ENCODE peak calls at places on chromosomes 2 and 18, in six cellular contexts. One of them, this sample, is unnamed.

GRCh38 chr2:157498501-157498900 is 54.6 kb upstream of the CYTIP start:
- DNase-seq in upper lobe of left lung: no peak
- DNase-seq in H9: no peak
- DNase-seq in CD4-positive, alpha-beta T cell: no peak
- DNase-seq in body of pancreas: no peak
- DNase-seq in neural progenitor cell: no peak
- DNase-seq in this sample: no peak

GRCh38 chr2:54957321-54957999 is 92.8 kb downstream of the RTN4 start:
- DNase-seq in upper lobe of left lung: peak; percentile 12
- DNase-seq in H9: no peak
- DNase-seq in CD4-positive, alpha-beta T cell: no peak
- DNase-seq in body of pancreas: no peak
- DNase-seq in neural progenitor cell: peak; percentile 63
- DNase-seq in this sample: no peak

GRCh38 chr2:177326591-177326990 is 62.1 kb upstream of the NFE2L2 start:
- DNase-seq in upper lobe of left lung: no peak
- DNase-seq in H9: no peak
- DNase-seq in CD4-positive, alpha-beta T cell: no peak
- DNase-seq in body of pancreas: no peak
- DNase-seq in neural progenitor cell: no peak
- DNase-seq in this sample: no peak

GRCh38 chr2:25160376-25160775 is 8.0 kb downstream of the POMC start:
- DNase-seq in upper lobe of left lung: no peak
- DNase-seq in H9: no peak
- DNase-seq in CD4-positive, alpha-beta T cell: no peak
- DNase-seq in body of pancreas: no peak
- DNase-seq in neural progenitor cell: no peak
- DNase-seq in this sample: no peak

GRCh38 chr2:31108887-31109286 is 29.4 kb downstream of the GALNT14 start:
- DNase-seq in upper lobe of left lung: no peak
- DNase-seq in H9: no peak
- DNase-seq in CD4-positive, alpha-beta T cell: no peak
- DNase-seq in body of pancreas: no peak
- DNase-seq in neural progenitor cell: no peak
- DNase-seq in this sample: no peak

GRCh38 chr2:173075781-173076556 is at the start of gene MAP3K20:
- DNase-seq in upper lobe of left lung: peak; percentile 94
- DNase-seq in H9: peak; percentile 48
- DNase-seq in CD4-positive, alpha-beta T cell: no peak
- DNase-seq in body of pancreas: peak; percentile 75
- DNase-seq in neural progenitor cell: peak; percentile 76
- DNase-seq in this sample: peak; percentile 58

GRCh38 chr2:224146356-224147160 is 107.5 kb upstream of the SERPINE2 start:
- DNase-seq in upper lobe of left lung: no peak
- DNase-seq in H9: no peak
- DNase-seq in CD4-positive, alpha-beta T cell: no peak
- DNase-seq in body of pancreas: no peak
- DNase-seq in neural progenitor cell: no peak
- DNase-seq in this sample: no peak

GRCh38 chr2:128466377-128467175 is 147.9 kb upstream of the HS6ST1 start:
- DNase-seq in upper lobe of left lung: no peak
- DNase-seq in H9: peak; percentile 13
- DNase-seq in CD4-positive, alpha-beta T cell: no peak
- DNase-seq in body of pancreas: peak; percentile 34
- DNase-seq in neural progenitor cell: peak; percentile 0
- DNase-seq in this sample: peak; percentile 69

GRCh38 chr2:203673933-203674332 is 32.5 kb upstream of the CD28 start:
- DNase-seq in upper lobe of left lung: no peak
- DNase-seq in H9: no peak
- DNase-seq in CD4-positive, alpha-beta T cell: no peak
- DNase-seq in body of pancreas: no peak
- DNase-seq in neural progenitor cell: no peak
- DNase-seq in this sample: no peak

GRCh38 chr2:10556271-10557140 is 108.4 kb upstream of the ODC1 start:
- DNase-seq in upper lobe of left lung: peak; percentile 39
- DNase-seq in H9: no peak
- DNase-seq in CD4-positive, alpha-beta T cell: no peak
- DNase-seq in body of pancreas: no peak
- DNase-seq in neural progenitor cell: no peak
- DNase-seq in this sample: no peak

GRCh38 chr2:166344286-166345113 is 31.2 kb downstream of the SCN9A start:
- DNase-seq in upper lobe of left lung: no peak
- DNase-seq in H9: no peak
- DNase-seq in CD4-positive, alpha-beta T cell: no peak
- DNase-seq in body of pancreas: no peak
- DNase-seq in neural progenitor cell: no peak
- DNase-seq in this sample: no peak

GRCh38 chr2:236317938-236318396 is 53.8 kb upstream of the ASB18 start:
- DNase-seq in upper lobe of left lung: peak; percentile 59
- DNase-seq in H9: no peak
- DNase-seq in CD4-positive, alpha-beta T cell: no peak
- DNase-seq in body of pancreas: no peak
- DNase-seq in neural progenitor cell: no peak
- DNase-seq in this sample: no peak

GRCh38 chr2:80548469-80548868 is 243.9 kb upstream of the LRRTM1 start:
- DNase-seq in upper lobe of left lung: no peak
- DNase-seq in H9: no peak
- DNase-seq in CD4-positive, alpha-beta T cell: no peak
- DNase-seq in body of pancreas: no peak
- DNase-seq in neural progenitor cell: no peak
- DNase-seq in this sample: no peak

GRCh38 chr18:22674300-22674699 is 256.6 kb upstream of the CTAGE1 start:
- DNase-seq in upper lobe of left lung: no peak
- DNase-seq in H9: no peak
- DNase-seq in CD4-positive, alpha-beta T cell: no peak
- DNase-seq in body of pancreas: no peak
- DNase-seq in neural progenitor cell: no peak
- DNase-seq in this sample: no peak

GRCh38 chr2:41027095-41027494 is 575.2 kb upstream of the SLC8A1 start:
- DNase-seq in upper lobe of left lung: no peak
- DNase-seq in H9: no peak
- DNase-seq in CD4-positive, alpha-beta T cell: no peak
- DNase-seq in body of pancreas: no peak
- DNase-seq in neural progenitor cell: no peak
- DNase-seq in this sample: no peak

GRCh38 chr2:41038408-41038807 is 586.5 kb upstream of the SLC8A1 start:
- DNase-seq in upper lobe of left lung: no peak
- DNase-seq in H9: no peak
- DNase-seq in CD4-positive, alpha-beta T cell: no peak
- DNase-seq in body of pancreas: no peak
- DNase-seq in neural progenitor cell: no peak
- DNase-seq in this sample: no peak

GRCh38 chr2:41033127-41033526 is 581.2 kb upstream of the SLC8A1 start:
- DNase-seq in upper lobe of left lung: no peak
- DNase-seq in H9: peak; percentile 34
- DNase-seq in CD4-positive, alpha-beta T cell: no peak
- DNase-seq in body of pancreas: no peak
- DNase-seq in neural progenitor cell: no peak
- DNase-seq in this sample: no peak

GRCh38 chr2:41031282-41031681 is 579.4 kb upstream of the SLC8A1 start:
- DNase-seq in upper lobe of left lung: no peak
- DNase-seq in H9: no peak
- DNase-seq in CD4-positive, alpha-beta T cell: no peak
- DNase-seq in body of pancreas: no peak
- DNase-seq in neural progenitor cell: no peak
- DNase-seq in this sample: no peak

DNA sequence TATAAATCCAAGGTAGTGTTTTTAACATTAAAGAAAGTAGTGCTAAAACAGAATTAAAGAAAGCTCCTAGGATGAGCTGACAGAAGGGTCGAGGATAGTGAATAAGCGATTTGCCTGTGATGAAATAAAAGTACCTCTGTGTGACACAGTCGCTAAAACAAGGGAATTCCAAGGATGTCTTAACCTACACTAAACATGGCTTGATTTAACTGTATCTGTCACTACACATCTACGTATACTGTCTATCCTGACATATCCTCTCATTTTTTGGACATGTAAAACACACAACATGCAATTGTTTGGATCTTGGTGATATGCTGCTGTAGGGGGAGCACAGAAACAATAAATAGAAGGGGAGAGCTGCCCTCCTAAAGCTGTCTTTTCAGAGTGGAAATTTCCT is 580.8 kb upstream of the SLC8A1 start:
- DNase-seq in upper lobe of left lung: no peak
- DNase-seq in H9: no peak
- DNase-seq in CD4-positive, alpha-beta T cell: no peak
- DNase-seq in body of pancreas: no peak
- DNase-seq in neural progenitor cell: no peak
- DNase-seq in this sample: no peak
- H3K27ac ChIP-seq in upper lobe of left lung: no peak overlapping the region
- H3K27ac ChIP-seq in H9: peak overlapping the region; percentile 66
- H3K27ac ChIP-seq in CD4-positive, alpha-beta T cell: no peak overlapping the region
- H3K27ac ChIP-seq in body of pancreas: no peak overlapping the region
- H3K27ac ChIP-seq in neural progenitor cell: no peak overlapping the region
- H3K27ac ChIP-seq in this sample: no peak overlapping the region

DNA sequence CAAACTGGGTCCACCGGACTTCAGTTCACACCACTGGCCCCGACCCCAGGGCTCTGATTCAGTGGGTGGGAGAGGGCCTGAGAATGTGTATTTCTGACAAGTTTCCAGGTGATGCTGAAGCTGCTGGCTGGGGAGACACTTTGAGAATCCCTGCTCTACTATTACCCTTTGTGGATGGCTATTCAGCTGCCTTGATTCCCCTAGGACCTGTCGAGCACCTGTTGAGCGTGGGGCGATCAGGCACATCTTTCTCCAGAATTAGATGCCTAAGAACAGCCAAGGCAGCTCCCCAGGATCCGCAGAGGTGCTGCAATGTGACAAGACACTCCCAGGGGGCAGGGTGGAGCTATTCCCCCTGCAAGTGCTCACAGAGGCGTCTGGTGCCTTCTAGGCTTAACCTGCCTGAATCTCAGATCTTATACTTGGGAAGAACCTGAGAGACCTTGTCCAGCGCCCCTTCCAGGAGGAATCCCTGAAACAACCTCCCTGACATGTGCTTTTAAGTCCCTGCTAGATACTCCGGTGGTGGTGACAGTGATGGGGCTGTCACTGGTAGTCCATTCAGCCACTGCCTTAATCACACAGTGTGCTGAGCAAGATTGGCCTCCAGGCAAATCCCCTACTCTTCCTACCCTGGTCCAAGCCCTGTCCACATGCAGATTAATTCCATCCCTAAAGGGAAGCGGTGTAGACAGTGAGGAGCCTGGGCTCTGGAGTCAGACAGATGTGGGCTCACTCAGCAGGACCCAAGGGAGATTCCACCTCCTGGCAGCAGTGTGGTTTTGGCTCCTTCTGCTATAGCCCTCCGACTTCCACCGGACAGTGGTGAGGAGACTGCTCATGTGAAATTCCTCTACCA is 43.4 kb upstream of the OTOF start:
- DNase-seq in upper lobe of left lung: no peak
- DNase-seq in H9: peak; percentile 76
- DNase-seq in CD4-positive, alpha-beta T cell: no peak
- DNase-seq in body of pancreas: no peak
- DNase-seq in neural progenitor cell: peak; percentile 81
- DNase-seq in this sample: no peak
- TF ChIP-seq CTCF in upper lobe of left lung: no peak
- TF ChIP-seq CTCF in H9: peak; percentile 81
- TF ChIP-seq CTCF in CD4-positive, alpha-beta T cell: no peak
- TF ChIP-seq CTCF in body of pancreas: peak; percentile 33
- TF ChIP-seq CTCF in neural progenitor cell: peak; percentile 68
- TF ChIP-seq CTCF in this sample: no peak

GRCh38 chr2:197310271-197310939 is at the start of gene ANKRD44:
- DNase-seq in upper lobe of left lung: peak; percentile 97
- DNase-seq in H9: peak; percentile 83
- DNase-seq in CD4-positive, alpha-beta T cell: peak; percentile 81
- DNase-seq in body of pancreas: peak; percentile 91
- DNase-seq in neural progenitor cell: peak; percentile 94
- DNase-seq in this sample: peak; percentile 79

GRCh38 chr2:197307933-197308521 is 2.6 kb downstream of the ANKRD44 start:
- DNase-seq in upper lobe of left lung: no peak
- DNase-seq in H9: no peak
- DNase-seq in CD4-positive, alpha-beta T cell: no peak
- DNase-seq in body of pancreas: no peak
- DNase-seq in neural progenitor cell: no peak
- DNase-seq in this sample: no peak

GRCh38 chr2:197308635-197309368 is 1.8 kb downstream of the ANKRD44 start:
- DNase-seq in upper lobe of left lung: no peak
- DNase-seq in H9: no peak
- DNase-seq in CD4-positive, alpha-beta T cell: no peak
- DNase-seq in body of pancreas: no peak
- DNase-seq in neural progenitor cell: no peak
- DNase-seq in this sample: no peak

GRCh38 chr2:197310940-197311485 is 433 bp upstream of the ANKRD44 start:
- DNase-seq in upper lobe of left lung: no peak
- DNase-seq in H9: no peak
- DNase-seq in CD4-positive, alpha-beta T cell: no peak
- DNase-seq in body of pancreas: no peak
- DNase-seq in neural progenitor cell: no peak
- DNase-seq in this sample: no peak

DNA sequence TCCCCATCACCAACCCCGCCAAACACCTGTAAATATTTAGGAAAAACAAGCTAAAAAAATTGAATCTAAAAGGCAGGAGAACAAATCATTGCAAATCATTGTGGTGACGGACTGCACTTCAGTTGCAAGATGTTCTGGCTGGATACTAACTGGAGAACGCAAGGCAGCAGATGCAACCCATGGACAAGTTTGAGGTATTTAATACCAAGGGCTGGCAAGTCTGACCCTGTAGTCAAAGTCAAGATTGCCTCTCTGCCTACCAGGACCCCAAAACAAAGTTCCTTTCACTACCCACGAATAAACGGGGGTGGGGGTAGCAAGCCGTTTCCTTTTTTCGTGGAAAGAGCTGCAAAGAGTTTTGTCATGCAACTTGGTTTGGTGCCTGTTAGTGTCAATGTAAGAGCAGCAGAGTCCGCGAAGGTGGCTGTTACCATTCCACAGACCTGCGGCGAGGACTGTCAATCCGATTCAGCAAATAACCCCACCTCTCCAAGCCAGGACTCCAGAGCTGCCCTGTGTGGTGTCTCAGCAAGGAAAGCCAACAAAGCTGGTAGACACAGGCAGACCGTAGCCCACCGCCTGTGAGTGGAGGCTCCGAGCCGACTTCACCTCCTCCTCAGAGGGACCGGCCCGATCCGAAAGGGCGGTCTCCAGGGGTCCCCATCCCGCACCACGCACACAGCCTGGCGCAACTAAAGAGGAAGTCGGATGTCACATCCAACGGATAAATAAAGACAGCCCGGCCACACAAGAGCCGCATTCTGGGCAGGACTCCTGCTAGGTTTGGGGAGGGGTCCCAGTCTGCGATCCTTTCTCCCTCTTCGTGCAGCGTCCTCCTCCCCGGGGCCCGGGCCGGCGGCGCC is 980 bp downstream of the ANKRD44 start:
- DNase-seq in upper lobe of left lung: no peak
- DNase-seq in H9: peak; percentile 47
- DNase-seq in CD4-positive, alpha-beta T cell: no peak
- DNase-seq in body of pancreas: peak; percentile 46
- DNase-seq in neural progenitor cell: peak; percentile 66
- DNase-seq in this sample: peak; percentile 46
- H3K27ac ChIP-seq in upper lobe of left lung: peak overlapping the region; percentile 94
- H3K27ac ChIP-seq in H9: no peak overlapping the region
- H3K27ac ChIP-seq in CD4-positive, alpha-beta T cell: peak overlapping the region; percentile 96
- H3K27ac ChIP-seq in body of pancreas: peak overlapping the region; percentile 89
- H3K27ac ChIP-seq in neural progenitor cell: no peak overlapping the region
- H3K27ac ChIP-seq in this sample: peak overlapping the region; percentile 91

DNA sequence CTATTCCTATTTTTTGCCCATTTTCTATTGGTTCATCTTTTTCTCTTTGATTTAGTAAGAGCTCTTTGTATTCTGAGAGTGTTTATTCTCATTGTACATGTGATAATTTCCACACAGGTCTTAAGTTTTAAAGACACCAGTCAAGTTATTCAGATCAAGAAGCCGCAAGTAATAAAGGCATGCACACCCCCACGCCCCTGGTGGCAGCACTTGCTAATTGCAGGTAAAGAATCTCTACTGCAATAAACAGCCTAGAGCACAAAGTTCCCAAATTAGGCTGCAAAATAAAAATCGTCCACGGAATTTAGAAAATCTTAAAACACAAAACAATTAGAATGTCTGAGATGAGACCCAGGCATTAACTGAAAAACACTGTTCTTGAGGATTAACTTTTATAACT is 45.2 kb downstream of the ST3GAL5 start:
- DNase-seq in upper lobe of left lung: no peak
- DNase-seq in H9: peak; percentile 47
- DNase-seq in CD4-positive, alpha-beta T cell: no peak
- DNase-seq in body of pancreas: no peak
- DNase-seq in neural progenitor cell: peak; percentile 33
- DNase-seq in this sample: no peak
- TF ChIP-seq CTCF in upper lobe of left lung: no peak
- TF ChIP-seq CTCF in H9: peak; percentile 85
- TF ChIP-seq CTCF in CD4-positive, alpha-beta T cell: peak; percentile 28
- TF ChIP-seq CTCF in body of pancreas: peak; percentile 33
- TF ChIP-seq CTCF in neural progenitor cell: peak; percentile 71
- TF ChIP-seq CTCF in this sample: peak; percentile 31

This sample was measured in dorsolateral prefrontal cortex.